ENCODE peak calls at places on chromosomes 6 and 20, in ten cellular contexts. C is upper lobe of right lung, I is endodermal cell, M is cardiac muscle cell, W is aorta, R is GM23338, T is fibroblast of lung, J is colonic mucosa, A is SJSA1, H is IMR-90. K is an unnamed sample. For H3K4me1 and H3K36me3, the result is how much of the 10 kb centered on the place peaks cover.

GRCh38 chr20:55456316-55456940 is 548.9 kb downstream of the CBLN4 start:
- DNase-seq in C (no peak), I (no peak), R (no peak), T (no peak), W (no peak), H (no peak), A (no peak), M (no peak), J (no peak), K (no peak)

GRCh38 chr6:113073611-113074191 is 726.6 kb downstream of the RFPL4B start:
- DNase-seq in J (no peak), I (no peak), H (peak), R (no peak), T (peak), M (no peak), C (no peak), A (no peak), W (no peak), K (no peak)

GRCh38 chr20:64133951-64134407 is 26.6 kb upstream of the NPBWR2 start:
- DNase-seq in T (no peak), A (peak), M (no peak), R (peak), C (peak), I (peak), H (no peak), J (no peak), W (peak), K (peak)

GRCh38 chr6:43368517-43369160 is 808 bp downstream of the ZNF318 start:
- DNase-seq in I (peak), R (peak), M (peak), H (peak), J (peak), C (peak), W (peak), T (peak), A (peak), K (peak)

GRCh38 chr6:22929228-22929627 is 359.9 kb downstream of the HDGFL1 start:
- DNase-seq in A (no peak), C (no peak), I (no peak), M (no peak), W (no peak), H (no peak), R (no peak), J (no peak), T (no peak), K (no peak)

GRCh38 chr20:34334654-34335407 is 28.2 kb upstream of the ITCH start:
- DNase-seq in R (no peak), I (no peak), A (peak), T (no peak), H (no peak), C (no peak), W (no peak), J (no peak), M (no peak), K (no peak)

GRCh38 chr6:28218312-28219248 is 6.5 kb upstream of the ZSCAN9 start:
- DNase-seq in M (peak), J (peak), W (peak), I (peak), A (peak), H (peak), T (peak), C (peak), R (peak), K (peak)

GRCh38 chr20:16661738-16662137 is 68.1 kb upstream of the SNRPB2 start:
- DNase-seq in J (no peak), I (no peak), R (no peak), W (no peak), C (no peak), H (no peak), A (no peak), M (no peak), T (no peak), K (no peak)

GRCh38 chr20:63132715-63133471 is 83.0 kb downstream of the YTHDF1 start:
- DNase-seq in W (peak), H (no peak), T (no peak), M (no peak), C (peak), R (no peak), A (peak), I (peak), J (no peak), K (peak)

GRCh38 chr6:31968791-31969711 is 2.9 kb downstream of the DXO start:
- DNase-seq in C (no peak), I (no peak), W (peak), T (no peak), A (no peak), H (no peak), R (no peak), M (no peak), J (no peak), K (no peak)

GRCh38 chr6:6712258-6712978 is 123.9 kb downstream of the LY86 start:
- DNase-seq in I (no peak), W (no peak), T (peak), J (peak), C (peak), R (no peak), M (no peak), H (peak), A (no peak), K (no peak)

GRCh38 chr6:99426454-99426762 is 1.3 kb upstream of the PNISR start:
- DNase-seq in R (peak), H (no peak), J (no peak), M (no peak), T (peak), I (no peak), A (no peak), W (no peak), C (no peak), K (no peak)

GRCh38 chr6:27468334-27468733 is 4.6 kb downstream of the ZNF184 start:
- DNase-seq in M (no peak), A (no peak), W (no peak), J (no peak), H (peak), C (no peak), R (no peak), I (no peak), T (peak), K (no peak)

GRCh38 chr20:8132632-8133587 is 844 bp downstream of the PLCB1 start:
- DNase-seq in H (no peak), J (peak), R (peak), I (peak), T (peak), M (peak), W (peak), C (peak), A (no peak), K (peak)

GRCh38 chr6:18447552-18447951 is 60.4 kb downstream of the RNF144B start:
- DNase-seq in T (no peak), J (no peak), A (no peak), R (no peak), M (no peak), C (no peak), I (no peak), W (no peak), H (peak), K (no peak)

GRCh38 chr6:5979650-5980427 is 26.9 kb downstream of the NRN1 start:
- DNase-seq in A (no peak), R (no peak), I (peak), M (no peak), T (no peak), J (no peak), H (peak), W (no peak), C (no peak), K (no peak)

GRCh38 chr20:63750807-63751470 is 11.4 kb downstream of the SLC2A4RG start:
- DNase-seq in M (no peak), R (peak), I (peak), T (no peak), J (no peak), C (no peak), A (no peak), W (peak), H (no peak), K (peak)

GRCh38 chr20:51128198-51128597 is 105.3 kb upstream of the KCNG1 start:
- DNase-seq in A (peak), M (no peak), T (peak), R (no peak), I (no peak), C (no peak), W (no peak), H (peak), J (no peak), K (no peak)

GRCh38 chr20:43477193-43477592 is 19.5 kb downstream of the SRSF6 start:
- DNase-seq in J (no peak), A (no peak), I (peak), C (no peak), T (no peak), W (no peak), H (no peak), R (no peak), M (no peak), K (no peak)

GRCh38 chr6:100203391-100203790 is 209.4 kb upstream of the MCHR2 start:
- DNase-seq in T (peak), H (peak), C (no peak), J (no peak), M (no peak), R (no peak), I (no peak), A (peak), W (no peak), K (no peak)

GRCh38 chr6:107030151-107030550 is 2.2 kb downstream of the MTRES1 start:
- DNase-seq in W (no peak), T (no peak), R (no peak), M (no peak), A (no peak), H (peak), I (no peak), J (no peak), C (no peak), K (no peak)

GRCh38 chr20:30506100-30506499 is 751.4 kb upstream of the DEFB115 start:
- DNase-seq in H (no peak), W (no peak), J (no peak), A (no peak), C (no peak), T (no peak), R (peak), M (no peak), I (no peak), K (no peak)

GRCh38 chr6:133502451-133503259 is 261.5 kb downstream of the EYA4 start:
- DNase-seq in T (peak), R (no peak), M (peak), J (no peak), I (no peak), A (no peak), C (no peak), H (peak), W (peak), K (no peak)

GRCh38 chr6:39791850-39792500 is at the start of gene DAAM2:
- DNase-seq in C (peak), W (peak), R (peak), J (peak), H (peak), A (no peak), M (peak), T (peak), I (peak), K (peak)

GRCh38 chr6:31765559-31765909 is 3.1 kb downstream of the SAPCD1 start:
- DNase-seq in W (no peak), J (no peak), T (no peak), I (no peak), H (no peak), C (no peak), A (no peak), R (no peak), M (no peak), K (no peak)

GRCh38 chr6:13466304-13467215 is 20.8 kb downstream of the GFOD1 start:
- DNase-seq in I (peak), J (no peak), A (no peak), T (peak), M (no peak), C (no peak), H (no peak), R (no peak), W (no peak), K (no peak)

GRCh38 chr6:109478848-109479624 is 4.0 kb downstream of the ZBTB24 start:
- DNase-seq in M (no peak), I (no peak), H (no peak), A (no peak), J (no peak), W (no peak), T (no peak), R (no peak), C (no peak), K (no peak)
- H3K4me3 ChIP-seq in M (no peak), I (peak), H (no peak), A (no peak), J (peak), W (no peak), T (peak), R (peak), C (peak), K (peak)

GRCh38 chr20:1810926-1811620 is 84.1 kb upstream of the SIRPA start:
- DNase-seq in A (no peak), T (peak), C (no peak), W (no peak), I (peak), J (no peak), R (no peak), H (peak), M (no peak), K (no peak)
- H3K4me1 ChIP-seq in A (half or more), T (under half), C (under half), W (under half), I (under half), J (under half), R (under half), H (under half), M (under half), K (under half)

GRCh38 chr6:36209606-36210005 is 13.1 kb downstream of the BRPF3 start:
- DNase-seq in A (no peak), R (no peak), J (peak), I (no peak), C (no peak), W (no peak), H (no peak), T (no peak), M (no peak), K (no peak)
- H3K36me3 ChIP-seq in A (half or more), R (under half), J (under half), I (half or more), C (half or more), W (under half), H (half or more), T (under half), M (half or more), K (half or more)

GRCh38 chr20:14415492-14415891 is 78.1 kb upstream of the FLRT3 start:
- DNase-seq in M (peak), I (no peak), R (no peak), C (no peak), T (no peak), W (no peak), A (no peak), H (no peak), J (no peak), K (no peak)
- H3K4me3 ChIP-seq in M (no peak), I (no peak), R (no peak), C (no peak), T (no peak), W (no peak), A (no peak), H (no peak), J (no peak), K (no peak)

GRCh38 chr6:157001716-157002115 is 224.5 kb downstream of the ARID1B start:
- DNase-seq in R (no peak), A (no peak), T (no peak), W (no peak), J (no peak), M (no peak), C (no peak), I (peak), H (no peak), K (no peak)

GRCh38 chr6:157004530-157004929 is 227.4 kb downstream of the ARID1B start:
- DNase-seq in C (no peak), I (no peak), A (no peak), T (no peak), M (no peak), J (peak), R (no peak), H (no peak), W (no peak), K (no peak)

GRCh38 chr6:157002795-157003194 is 225.6 kb downstream of the ARID1B start:
- DNase-seq in T (no peak), R (no peak), W (no peak), J (no peak), M (no peak), I (peak), C (no peak), A (no peak), H (no peak), K (no peak)

GRCh38 chr6:157008568-157008967 is 231.4 kb downstream of the ARID1B start:
- DNase-seq in R (no peak), J (no peak), T (no peak), H (no peak), I (peak), W (no peak), M (no peak), A (no peak), C (no peak), K (no peak)

GRCh38 chr6:157005940-157006339 is 228.8 kb downstream of the ARID1B start:
- DNase-seq in H (no peak), M (no peak), A (no peak), T (no peak), J (no peak), W (no peak), R (no peak), I (no peak), C (no peak), K (no peak)
- H3K4me1 ChIP-seq in H (under half), M (under half), A (under half), T (under half), J (under half), W (under half), R (half or more), I (under half), C (under half), K (under half)

DNA sequence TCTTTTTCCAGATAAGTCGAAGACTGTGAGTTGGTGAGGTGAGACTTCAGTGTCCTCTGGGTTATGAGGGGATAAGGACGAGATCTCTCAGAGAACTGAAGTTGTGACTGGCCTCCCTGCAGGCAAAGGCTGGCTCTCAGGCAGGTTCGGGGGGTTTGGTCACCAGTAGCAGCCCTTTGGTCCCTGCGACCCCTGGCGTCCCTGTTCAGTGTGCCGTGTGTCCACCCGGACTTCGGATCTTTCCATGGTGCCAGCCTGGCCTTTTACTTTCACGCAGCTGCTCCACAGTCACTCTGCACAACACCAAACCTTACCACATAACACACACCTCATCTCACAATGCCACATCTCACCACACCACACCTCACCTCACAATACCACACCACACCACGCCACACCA is 131.9 kb downstream of the ERMARD start:
- DNase-seq in M (no peak), H (no peak), R (no peak), C (no peak), T (no peak), A (no peak), J (no peak), W (no peak), I (peak), K (no peak)
- H3K36me3 ChIP-seq in M (under half), H (under half), R (under half), C (under half), T (under half), A (under half), J (under half), W (under half), I (under half), K (under half)

GRCh38 chr20:32764000-32764960 is 2.1 kb downstream of the DNMT3B start:
- DNase-seq in H (no peak), I (peak), R (peak), C (no peak), J (no peak), A (no peak), M (no peak), W (peak), T (no peak), K (peak)
- H3K4me3 ChIP-seq in H (no peak), I (peak), R (peak), C (no peak), J (no peak), A (no peak), M (peak), W (no peak), T (peak), K (no peak)

DNA sequence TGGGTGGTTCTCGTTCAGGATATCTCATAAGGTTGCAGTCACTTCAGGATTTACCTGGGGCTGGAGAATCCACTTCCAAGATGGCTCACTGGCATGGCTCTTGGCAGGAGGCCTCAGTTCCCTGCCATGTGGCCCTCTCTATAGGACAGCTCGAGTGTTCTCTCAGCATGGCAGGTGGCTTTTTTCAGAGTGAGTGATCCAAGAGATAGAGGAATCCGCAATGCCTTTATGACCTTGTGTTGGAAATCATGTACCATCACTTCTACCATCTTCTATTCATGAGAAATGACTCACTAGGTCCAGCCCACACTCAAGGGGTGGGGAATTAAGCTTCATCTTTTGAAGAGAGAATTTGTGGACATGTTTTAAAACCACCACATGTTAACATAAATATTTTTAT is 37.8 kb downstream of the PPP1R16B start:
- DNase-seq in W (no peak), R (no peak), A (no peak), I (no peak), C (no peak), T (no peak), J (no peak), H (no peak), M (no peak), K (no peak)
- H3K4me1 ChIP-seq in W (under half), R (under half), A (under half), I (under half), C (under half), T (under half), J (under half), H (under half), M (under half), K (under half)